ENCODE peak calls at places on chromosomes 7 and 10, in six cellular contexts. J, H, K, E, F and A are unnamed samples.

GRCh38 chr10:81820418-81820817 is 54.6 kb upstream of the NRG3 start:
- DNase-seq in J (no peak), H (peak), K (no peak), E (peak), F (peak), A (no peak)

GRCh38 chr7:3309140-3309539 is 8.1 kb downstream of the SDK1 start:
- DNase-seq in J (no peak), H (no peak), K (no peak), E (peak), F (peak), A (peak)

GRCh38 chr7:66344166-66344565 is 139.0 kb downstream of the TPST1 start:
- DNase-seq in J (no peak), H (no peak), K (no peak), E (no peak), F (no peak), A (peak)

GRCh38 chr7:50155755-50156154 is 62.7 kb upstream of the ZPBP start:
- DNase-seq in J (no peak), H (no peak), K (peak), E (no peak), F (no peak), A (no peak)

GRCh38 chr7:77727936-77728701 is 31.9 kb downstream of the RSBN1L start:
- DNase-seq in J (no peak), H (no peak), K (no peak), E (peak), F (no peak), A (no peak)

GRCh38 chr7:146004805-146005204 is 111.8 kb upstream of the CNTNAP2 start:
- DNase-seq in J (no peak), H (no peak), K (no peak), E (no peak), F (peak), A (no peak)

GRCh38 chr7:3431306-3431705 is 130.3 kb downstream of the SDK1 start:
- DNase-seq in J (no peak), H (no peak), K (no peak), E (no peak), F (peak), A (peak)

GRCh38 chr7:129851174-129851573 is 101.6 kb downstream of the UBE2H start:
- DNase-seq in J (no peak), H (no peak), K (no peak), E (no peak), F (no peak), A (no peak)

GRCh38 chr10:90745565-90745964 is 112.3 kb downstream of the HTR7 start:
- DNase-seq in J (no peak), H (no peak), K (no peak), E (no peak), F (no peak), A (no peak)